ENCODE peak calls at places on chromosome 12, in six cellular contexts. P, T, W, N, B and X are unnamed samples. For H3K4me1, the result is how much of the 10 kb centered on the place peaks cover.

GRCh38 chr12:131900397-131900796 is 6.0 kb downstream of the ULK1 start:
- DNase-seq in B (no peak), N (peak), W (no peak), T (no peak), P (no peak), X (no peak)

GRCh38 chr12:67042697-67043131 is 226.4 kb upstream of the CAND1 start:
- DNase-seq in B (no peak), W (no peak), P (peak), N (no peak), T (no peak), X (peak)

GRCh38 chr12:105672576-105672975 is 342.1 kb downstream of the C12orf75 start:
- DNase-seq in P (peak), T (no peak), B (peak), N (peak), W (no peak), X (peak)

GRCh38 chr12:83979785-83980184 is 932.8 kb downstream of the SLC6A15 start:
- DNase-seq in B (no peak), W (no peak), P (no peak), T (no peak), N (no peak), X (no peak)

GRCh38 chr12:75874456-75874855 is 157.1 kb downstream of the PHLDA1 start:
- DNase-seq in W (no peak), N (no peak), T (no peak), B (no peak), P (no peak), X (no peak)

GRCh38 chr12:124597041-124597440 is 29.6 kb upstream of the NCOR2 start:
- DNase-seq in W (no peak), T (no peak), N (no peak), B (no peak), P (no peak), X (no peak)

GRCh38 chr12:51323966-51324895 is at the start of gene BIN2:
- DNase-seq in T (peak), P (no peak), N (no peak), W (peak), B (peak), X (peak)

GRCh38 chr12:80632835-80633234 is 74.6 kb upstream of the MYF6 start:
- DNase-seq in N (no peak), T (no peak), W (peak), P (no peak), B (no peak), X (peak)

GRCh38 chr12:123488539-123489230 is 30.7 kb downstream of the SNRNP35 start:
- DNase-seq in T (no peak), W (no peak), B (no peak), P (no peak), N (no peak), X (no peak)

GRCh38 chr12:90152897-90153624 is 444.4 kb upstream of the ATP2B1 start:
- DNase-seq in W (no peak), N (no peak), T (no peak), B (no peak), P (peak), X (no peak)

GRCh38 chr12:124861492-124861891 is 2.2 kb downstream of the SCARB1 start:
- DNase-seq in B (peak), N (no peak), P (peak), T (no peak), W (no peak), X (peak)

GRCh38 chr12:97801471-97802045 is 339.0 kb downstream of the RMST start:
- DNase-seq in W (no peak), N (no peak), T (no peak), B (no peak), P (no peak), X (no peak)

GRCh38 chr12:62006076-62006732 is 254.0 kb upstream of the USP15 start:
- DNase-seq in B (no peak), T (no peak), P (peak), W (peak), N (no peak), X (peak)

GRCh38 chr12:23659151-23659550 is 290.3 kb downstream of the SOX5 start:
- DNase-seq in W (no peak), P (no peak), T (no peak), N (no peak), B (no peak), X (no peak)

GRCh38 chr12:67827820-67828383 is 161.3 kb upstream of the IFNG-AS1 start:
- DNase-seq in T (peak), P (peak), W (no peak), N (no peak), B (peak), X (no peak)

GRCh38 chr12:13203028-13203922 is 6.7 kb downstream of the EMP1 start:
- DNase-seq in B (peak), P (no peak), W (peak), T (no peak), N (no peak), X (no peak)

GRCh38 chr12:130477221-130477620 is 139.5 kb downstream of the PIWIL1 start:
- DNase-seq in P (no peak), T (no peak), B (no peak), N (no peak), W (no peak), X (peak)

GRCh38 chr12:49887091-49887490 is 16.6 kb downstream of the FAIM2 start:
- DNase-seq in B (no peak), P (no peak), W (no peak), T (no peak), N (no peak), X (no peak)

GRCh38 chr12:52056801-52057613 is 5.8 kb downstream of the NR4A1 start:
- DNase-seq in B (peak), P (peak), N (peak), T (peak), W (no peak), X (no peak)

GRCh38 chr12:4220489-4220888 is 53.1 kb upstream of the CCND2 start:
- DNase-seq in P (no peak), T (no peak), N (no peak), B (no peak), W (no peak), X (no peak)

GRCh38 chr12:116672010-116672409 is 65.9 kb downstream of the SPRING1 start:
- DNase-seq in P (no peak), T (no peak), B (no peak), W (no peak), N (no peak), X (no peak)

GRCh38 chr12:30345735-30346445 is 349.8 kb downstream of the IPO8 start:
- DNase-seq in W (no peak), N (no peak), T (no peak), P (no peak), B (no peak), X (no peak)

GRCh38 chr12:20220339-20220738 is 148.0 kb upstream of the PDE3A start:
- DNase-seq in T (no peak), P (peak), N (no peak), B (no peak), W (peak), X (no peak)

GRCh38 chr12:122980192-122981035 is at the start of gene ARL6IP4:
- DNase-seq in T (peak), W (peak), B (peak), P (peak), N (peak), X (peak)

GRCh38 chr12:61584943-61585342 is 675.3 kb upstream of the USP15 start:
- DNase-seq in T (no peak), B (no peak), W (no peak), N (no peak), P (no peak), X (no peak)

GRCh38 chr12:127926004-127926403 is 341.0 kb upstream of the TMEM132C start:
- DNase-seq in P (no peak), W (peak), T (no peak), N (no peak), B (peak), X (peak)

GRCh38 chr12:29427964-29428363 is 47.0 kb upstream of the ERGIC2 start:
- DNase-seq in W (peak), B (no peak), P (no peak), T (no peak), N (no peak), X (no peak)

GRCh38 chr12:38823314-38823713 is 82.1 kb downstream of the CPNE8 start:
- DNase-seq in N (no peak), T (no peak), W (no peak), P (no peak), B (no peak), X (no peak)

GRCh38 chr12:19515179-19515578 is 75.9 kb downstream of the AEBP2 start:
- DNase-seq in W (no peak), P (no peak), N (no peak), T (no peak), B (no peak), X (no peak)

GRCh38 chr12:67437011-67437410 is 167.9 kb downstream of the CAND1 start:
- DNase-seq in P (no peak), B (no peak), W (no peak), N (no peak), T (no peak), X (no peak)

DNA sequence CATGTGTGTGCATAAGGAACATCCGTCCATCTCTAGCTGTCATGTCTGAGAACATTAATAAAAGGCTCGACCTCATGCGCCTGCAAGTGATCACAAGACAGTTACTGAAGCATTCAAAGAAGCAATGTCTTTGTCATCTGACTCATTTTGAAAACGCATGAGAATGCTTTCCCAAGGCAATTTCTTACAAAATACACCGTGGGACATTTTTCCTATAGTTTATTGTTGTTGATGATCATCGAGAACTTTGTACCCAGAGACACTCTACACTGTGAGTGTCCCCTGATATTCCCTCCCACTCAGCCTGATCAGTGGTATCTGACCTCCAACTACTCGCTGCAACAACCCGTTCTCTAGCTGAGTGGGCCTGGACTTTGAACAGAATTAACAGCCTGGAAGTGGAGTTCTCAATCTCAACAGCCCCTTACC is 68.1 kb downstream of the ETV6 start:
- DNase-seq in T (no peak), B (no peak), N (no peak), P (peak), W (no peak), X (no peak)
- H3K27ac ChIP-seq in T (no peak), B (peak), N (no peak), P (no peak), W (no peak), X (no peak)

DNA sequence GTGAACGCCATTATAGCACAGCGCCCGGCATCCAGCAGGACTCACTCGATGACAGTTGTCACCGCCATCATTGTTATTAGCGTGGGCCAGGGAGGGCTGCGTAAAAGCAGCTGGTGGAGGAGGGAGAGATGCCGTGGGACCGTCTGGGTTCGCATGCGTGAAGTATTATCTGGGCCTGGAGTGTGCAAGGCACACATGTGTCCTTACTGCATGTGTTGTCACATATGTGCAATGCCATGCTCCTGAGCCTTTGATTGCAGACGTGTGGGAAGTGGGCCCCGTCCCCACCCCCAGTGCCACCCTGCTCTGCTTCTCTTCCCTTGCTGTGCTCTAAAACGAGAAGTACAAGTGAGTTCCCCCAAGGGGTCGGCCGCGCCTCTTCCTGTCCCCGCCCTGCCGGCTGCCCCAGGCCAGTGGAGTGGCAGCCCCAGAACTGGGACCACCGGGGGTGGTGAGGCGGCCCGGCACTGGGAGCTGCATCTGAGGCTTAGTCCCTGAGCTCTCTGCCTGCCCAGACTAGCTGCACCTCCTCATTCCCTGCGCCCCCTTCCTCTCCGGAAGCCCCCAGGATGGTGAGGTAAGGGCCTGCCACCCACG is at the start of gene PTPN6:
- DNase-seq in N (peak), B (peak), P (no peak), W (peak), T (peak), X (no peak)
- H3K4me1 ChIP-seq in N (under half), B (under half), P (under half), W (half or more), T (half or more), X (under half)

DNA sequence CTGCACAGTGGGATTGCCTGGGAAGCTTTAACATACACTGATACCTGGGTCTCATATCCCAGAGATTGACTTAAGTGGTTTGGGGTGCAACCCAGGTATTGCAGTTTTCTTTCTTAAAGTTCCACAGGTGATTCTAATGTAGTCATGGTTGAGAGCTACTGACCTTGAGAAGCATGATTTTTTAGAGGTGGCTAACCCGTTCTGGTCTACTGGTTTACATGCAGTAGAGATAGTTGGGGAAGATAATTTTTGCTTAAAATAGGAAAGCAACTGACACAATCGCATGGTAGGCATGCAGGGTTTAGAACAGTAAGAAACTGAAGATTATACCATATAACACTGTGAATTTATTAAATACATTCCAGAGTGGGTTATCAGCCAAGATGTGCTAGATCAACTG is 134.2 kb upstream of the DNM1L start:
- DNase-seq in P (no peak), N (no peak), B (no peak), T (no peak), W (no peak), X (no peak)
- H3K27ac ChIP-seq in P (no peak), N (no peak), B (no peak), T (no peak), W (no peak), X (peak)

GRCh38 chr12:14325716-14326343 is 39.7 kb upstream of the ATF7IP start:
- DNase-seq in N (no peak), T (no peak), P (no peak), W (peak), B (no peak), X (no peak)

GRCh38 chr12:14317362-14318146 is 47.9 kb upstream of the ATF7IP start:
- DNase-seq in T (no peak), W (no peak), N (no peak), P (no peak), B (no peak), X (no peak)

GRCh38 chr12:14327717-14328116 is 37.8 kb upstream of the ATF7IP start:
- DNase-seq in B (no peak), W (no peak), T (no peak), P (no peak), N (no peak), X (no peak)

GRCh38 chr12:14326699-14327098 is 38.8 kb upstream of the ATF7IP start:
- DNase-seq in T (no peak), W (no peak), B (no peak), P (no peak), N (no peak), X (no peak)

GRCh38 chr12:14322403-14322802 is 43.1 kb upstream of the ATF7IP start:
- DNase-seq in P (no peak), W (no peak), B (no peak), N (no peak), T (no peak), X (no peak)
- H3K4me1 ChIP-seq in P (under half), W (under half), B (under half), N (under half), T (under half), X (under half)

GRCh38 chr12:40692617-40693502 is 621 bp downstream of the CNTN1 start:
- DNase-seq in P (no peak), T (no peak), N (peak), W (no peak), B (no peak), X (peak)
- H3K27ac ChIP-seq in P (no peak), T (no peak), N (no peak), W (no peak), B (no peak), X (no peak)

DNA sequence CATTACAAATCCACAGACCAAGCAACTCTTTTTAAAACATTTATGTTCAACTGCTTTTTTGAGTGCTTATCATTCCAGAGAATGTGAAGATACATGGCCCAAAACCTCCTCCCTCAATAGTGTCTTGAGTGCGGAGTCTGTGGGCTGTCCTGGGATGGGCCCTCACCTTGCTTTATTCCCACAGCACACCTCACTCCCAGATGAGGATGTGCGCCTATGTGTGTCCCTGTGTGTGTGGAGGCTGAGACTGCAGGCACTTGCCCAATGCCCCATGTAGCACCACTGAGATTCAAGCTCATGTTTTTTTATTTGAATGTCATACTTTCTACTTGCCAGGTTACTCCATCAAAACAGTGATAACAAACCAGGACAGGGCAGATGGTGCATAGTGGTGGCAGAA is 291.7 kb downstream of the CACNA1C start:
- DNase-seq in N (no peak), B (no peak), T (no peak), W (no peak), P (no peak), X (no peak)
- H3K4me1 ChIP-seq in N (under half), B (under half), T (under half), W (under half), P (under half), X (under half)